ENCODE peak calls at places on chromosomes 3 and 15, in nine cellular contexts. Q is ovary; K is left ventricle myocardium inferior; V is SW480; J is non-pigmented ciliary epithelial cell; U is CD4-positive, CD25-positive, alpha-beta regulatory T cell; B is ACHN; F is islet precursor cell; N is NCI-H2081. M is an unnamed sample.

GRCh38 chr3:126551839-126552687 is 6.7 kb downstream of the C3orf22 start:
- DNase-seq in Q (no peak), K (no peak), V (no peak), J (no peak), U (no peak), B (no peak), F (peak; percentile 42), N (no peak), M (no peak)

GRCh38 chr3:12924437-12924836 is 83.1 kb upstream of the RPL32 start:
- DNase-seq in Q (no peak), K (no peak), V (no peak), J (no peak), U (no peak), B (no peak), F (no peak), N (no peak), M (no peak)

GRCh38 chr15:85407421-85408269 is 27.2 kb downstream of the AKAP13 start:
- DNase-seq in Q (peak; percentile 9), K (no peak), V (peak; percentile 66), J (peak; percentile 78), U (no peak), B (peak; percentile 74), F (no peak), N (peak; percentile 27), M (no peak)

GRCh38 chr3:14119651-14120050 is 5.0 kb downstream of the CHCHD4 start:
- DNase-seq in Q (no peak), K (no peak), V (no peak), J (no peak), U (no peak), B (no peak), F (no peak), N (no peak), M (no peak)

GRCh38 chr3:156554515-156554841 is 439 bp downstream of the SSR3 start:
- DNase-seq in Q (no peak), K (no peak), V (no peak), J (no peak), U (no peak), B (no peak), F (no peak), N (no peak), M (no peak)

GRCh38 chr3:172177046-172177445 is 137.7 kb downstream of the FNDC3B start:
- DNase-seq in Q (no peak), K (no peak), V (no peak), J (no peak), U (no peak), B (no peak), F (no peak), N (no peak), M (no peak)

GRCh38 chr15:56077071-56077470 is 83.7 kb upstream of the NEDD4 start:
- DNase-seq in Q (no peak), K (no peak), V (no peak), J (no peak), U (no peak), B (no peak), F (no peak), N (no peak), M (no peak)

GRCh38 chr15:88108991-88109390 is 147.5 kb downstream of the NTRK3 start:
- DNase-seq in Q (no peak), K (no peak), V (no peak), J (no peak), U (no peak), B (no peak), F (no peak), N (no peak), M (no peak)

GRCh38 chr3:90010341-90010740 is 902.9 kb downstream of the EPHA3 start:
- DNase-seq in Q (no peak), K (no peak), V (peak; percentile 50), J (peak; percentile 35), U (no peak), B (no peak), F (peak; percentile 56), N (no peak), M (no peak)

GRCh38 chr15:82677720-82678323 is 30.7 kb upstream of the CPEB1 start:
- DNase-seq in Q (no peak), K (no peak), V (no peak), J (no peak), U (no peak), B (no peak), F (peak; percentile 41), N (no peak), M (no peak)

GRCh38 chr3:14145236-14145635 is 20.4 kb downstream of the TMEM43 start:
- DNase-seq in Q (no peak), K (no peak), V (no peak), J (no peak), U (no peak), B (peak; percentile 39), F (peak; percentile 65), N (no peak), M (no peak)

GRCh38 chr3:175606650-175607318 is 747.6 kb downstream of the NAALADL2 start:
- DNase-seq in Q (no peak), K (no peak), V (no peak), J (no peak), U (no peak), B (peak; percentile 2), F (no peak), N (peak; percentile 55), M (no peak)

GRCh38 chr3:189961525-189962161 is 159.1 kb downstream of the P3H2 start:
- DNase-seq in Q (peak; percentile 59), K (peak; percentile 63), V (peak; percentile 79), J (no peak), U (peak; percentile 41), B (peak; percentile 81), F (peak; percentile 88), N (peak; percentile 90), M (peak; percentile 41)

GRCh38 chr3:172140499-172141391 is 101.4 kb downstream of the FNDC3B start:
- DNase-seq in Q (no peak), K (no peak), V (no peak), J (peak; percentile 99), U (no peak), B (peak; percentile 76), F (peak; percentile 88), N (no peak), M (no peak)

GRCh38 chr3:98333989-98334606 is 19.6 kb upstream of the OR5K4 start:
- DNase-seq in Q (no peak), K (no peak), V (no peak), J (no peak), U (no peak), B (no peak), F (no peak), N (no peak), M (peak; percentile 29)

GRCh38 chr15:75061272-75061671 is 37.9 kb downstream of the PPCDC start:
- DNase-seq in Q (no peak), K (no peak), V (peak; percentile 13), J (no peak), U (no peak), B (no peak), F (no peak), N (no peak), M (no peak)

GRCh38 chr3:44981751-44982150 is 5.7 kb downstream of the EXOSC7 start:
- DNase-seq in Q (no peak), K (no peak), V (no peak), J (no peak), U (no peak), B (no peak), F (no peak), N (no peak), M (no peak)

M was measured in Jurkat, Clone E6-1.